ENCODE peak calls at places on chromosomes 7 and 10, in ten cellular contexts. T, G, S, X, O, F, M, J, L and B are unnamed samples.

GRCh38 chr7:523436-524336 is 4.0 kb upstream of the PDGFA start:
- DNase-seq in O (no peak), L (no peak), G (no peak), T (no peak), X (no peak), F (no peak), M (no peak), J (no peak), S (no peak), B (no peak)

GRCh38 chr10:1561731-1562337 is 175.5 kb downstream of the ADARB2 start:
- DNase-seq in O (no peak), X (no peak), J (no peak), L (no peak), S (no peak), F (no peak), T (no peak), G (no peak), M (no peak), B (no peak)

GRCh38 chr10:118778727-118779126 is 24.0 kb upstream of the CACUL1 start:
- DNase-seq in J (no peak), X (no peak), O (no peak), T (no peak), G (no peak), S (no peak), L (no peak), M (no peak), F (no peak), B (no peak)

GRCh38 chr7:23593706-23594105 is 3.5 kb upstream of the CCDC126 start:
- DNase-seq in O (no peak), G (no peak), L (no peak), T (no peak), J (no peak), M (peak), F (no peak), X (no peak), S (no peak), B (no peak)

GRCh38 chr7:37961251-37961650 is 40.8 kb downstream of the EPDR1 start:
- DNase-seq in J (no peak), S (no peak), M (no peak), L (no peak), O (no peak), F (no peak), G (no peak), X (no peak), T (no peak), B (no peak)

GRCh38 chr10:13338337-13339128 is 9.6 kb downstream of the SEPHS1 start:
- DNase-seq in X (no peak), M (no peak), S (peak), J (peak), F (no peak), T (no peak), G (peak), L (peak), O (no peak), B (no peak)

GRCh38 chr10:335151-335800 is 200.0 kb downstream of the ZMYND11 start:
- DNase-seq in M (no peak), S (no peak), G (no peak), X (no peak), F (no peak), T (no peak), L (no peak), O (no peak), J (no peak), B (no peak)

GRCh38 chr10:88361494-88361893 is 221.6 kb downstream of the RNLS start:
- DNase-seq in L (no peak), S (no peak), X (no peak), J (no peak), F (no peak), T (no peak), M (no peak), O (no peak), G (no peak), B (no peak)

GRCh38 chr10:137606-138005 is 2.4 kb downstream of the ZMYND11 start:
- DNase-seq in G (no peak), O (no peak), S (peak), J (peak), F (no peak), L (no peak), X (no peak), M (no peak), T (no peak), B (no peak)

GRCh38 chr7:157682946-157683239 is 346.1 kb downstream of the DNAJB6 start:
- DNase-seq in J (no peak), T (no peak), L (no peak), X (no peak), O (no peak), F (no peak), G (no peak), S (no peak), M (no peak), B (no peak)

GRCh38 chr7:38215115-38215514 is 37.1 kb downstream of the STARD3NL start:
- DNase-seq in M (no peak), S (no peak), F (no peak), T (no peak), O (no peak), G (no peak), J (no peak), X (no peak), L (no peak), B (peak)

GRCh38 chr10:69102429-69102828 is 14.5 kb downstream of the SRGN start:
- DNase-seq in M (no peak), X (no peak), F (no peak), T (peak), L (no peak), J (no peak), G (no peak), O (no peak), S (no peak), B (no peak)

GRCh38 chr7:2518101-2518500 is 1.5 kb upstream of the LFNG start:
- DNase-seq in M (no peak), G (no peak), J (no peak), S (no peak), F (no peak), X (no peak), T (no peak), O (no peak), L (peak), B (no peak)

GRCh38 chr7:40674316-40674715 is 539.5 kb downstream of the SUGCT start:
- DNase-seq in M (no peak), F (no peak), G (no peak), J (no peak), O (no peak), T (no peak), L (no peak), S (no peak), X (no peak), B (no peak)

GRCh38 chr10:17232276-17232987 is 4.4 kb downstream of the VIM start:
- DNase-seq in J (peak), F (no peak), O (no peak), L (no peak), X (no peak), T (no peak), G (no peak), M (peak), S (no peak), B (no peak)

GRCh38 chr10:17228081-17229015 is at the start of gene VIM:
- DNase-seq in L (peak), G (peak), F (peak), O (peak), S (peak), T (peak), X (peak), J (peak), M (peak), B (peak)

GRCh38 chr10:17229016-17229716 is 1.1 kb downstream of the VIM start:
- DNase-seq in G (peak), L (peak), T (no peak), J (peak), M (peak), F (peak), O (peak), S (peak), X (peak), B (peak)

GRCh38 chr10:17229717-17229966 is 1.6 kb downstream of the VIM start:
- DNase-seq in J (no peak), X (no peak), S (no peak), O (no peak), M (no peak), G (no peak), L (no peak), T (peak), F (no peak), B (no peak)

DNA sequence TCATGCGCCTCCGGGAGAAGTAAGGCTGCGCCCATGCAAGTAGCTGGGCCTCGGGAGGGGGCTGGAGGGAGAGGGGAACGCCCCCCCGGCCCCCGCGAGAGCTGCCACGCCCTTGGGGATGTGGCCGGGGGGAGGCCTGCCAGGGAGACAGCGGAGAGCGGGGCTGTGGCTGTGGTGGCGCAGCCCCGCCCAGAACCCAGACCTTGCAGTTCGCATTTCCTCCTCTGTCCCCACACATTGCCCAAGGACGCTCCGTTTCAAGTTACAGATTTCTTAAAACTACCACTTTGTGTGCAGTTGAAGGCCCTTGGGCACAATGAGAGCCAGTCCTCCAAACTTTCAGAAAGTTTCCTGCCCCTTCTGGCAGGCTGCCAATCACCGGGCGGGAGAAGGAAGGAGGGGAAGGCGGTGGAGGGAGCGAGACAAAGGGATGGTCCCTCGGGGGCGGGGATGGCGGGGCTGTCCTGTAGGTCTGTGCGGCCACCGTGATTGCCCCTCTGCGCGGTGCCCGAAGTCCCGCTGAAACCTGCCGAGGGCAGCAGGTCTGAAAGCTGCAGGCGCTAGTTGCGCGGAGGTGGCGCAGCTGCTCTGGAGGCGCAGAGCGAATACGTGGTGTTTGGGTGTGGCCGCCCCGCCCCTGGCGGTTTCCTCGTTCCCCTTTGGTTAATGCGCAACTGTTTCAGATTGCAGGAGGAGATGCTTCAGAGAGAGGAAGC is 2.1 kb downstream of the VIM start:
- DNase-seq in J (peak), S (peak), G (no peak), O (peak), T (peak), F (peak), X (peak), L (peak), M (peak), B (peak)
- TF ChIP-seq CTCF in J (no peak), S (no peak), G (no peak), O (no peak), T (no peak), F (no peak), X (no peak), L (peak), M (no peak), B (no peak)

GRCh38 chr10:97188234-97188847 is 2.6 kb upstream of the SLIT1 start:
- DNase-seq in O (no peak), J (no peak), X (no peak), T (no peak), F (no peak), L (no peak), M (peak), S (no peak), G (no peak), B (no peak)
- TF ChIP-seq CTCF in O (no peak), J (no peak), X (no peak), T (no peak), F (no peak), L (no peak), M (no peak), S (no peak), G (no peak), B (no peak)

GRCh38 chr10:56116684-56117083 is 244.4 kb downstream of the ZWINT start:
- DNase-seq in T (no peak), X (no peak), O (peak), G (no peak), S (no peak), J (no peak), L (no peak), F (no peak), M (no peak), B (no peak)
- TF ChIP-seq CTCF in T (peak), X (no peak), O (no peak), G (no peak), S (no peak), J (no peak), L (no peak), F (no peak), M (no peak), B (no peak)

DNA sequence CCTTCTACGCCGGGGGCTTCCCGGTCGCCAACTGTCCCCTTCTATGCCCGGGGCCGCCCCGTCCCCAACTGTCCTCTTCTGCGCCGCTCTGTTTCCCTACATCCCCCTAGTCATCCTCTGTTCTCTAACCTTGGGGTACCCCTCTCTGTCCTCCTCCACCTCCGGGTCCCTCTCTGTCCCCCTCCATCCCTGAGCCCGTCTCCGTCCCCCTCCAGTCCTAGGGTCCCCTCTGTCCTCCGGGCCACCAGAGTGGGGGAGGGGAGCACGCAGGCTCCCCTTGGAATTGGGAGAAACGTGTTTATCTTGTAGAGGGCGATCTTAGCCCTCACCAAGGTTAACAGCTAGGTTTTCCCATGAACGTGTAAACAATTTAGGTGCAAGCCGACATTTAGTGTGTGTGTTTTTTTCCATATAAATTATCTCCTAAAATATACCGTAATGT is 861 bp upstream of the KLF6 start:
- DNase-seq in O (peak), M (peak), F (no peak), G (no peak), S (peak), X (peak), J (no peak), T (peak), L (peak), B (peak)
- TF ChIP-seq CTCF in O (peak), M (no peak), F (no peak), G (no peak), S (no peak), X (no peak), J (no peak), T (peak), L (no peak), B (no peak)

GRCh38 chr10:28250358-28250757 is 52.5 kb downstream of the MPP7 start:
- DNase-seq in F (no peak), T (no peak), G (no peak), L (no peak), S (no peak), J (no peak), O (no peak), X (no peak), M (no peak), B (no peak)

GRCh38 chr10:28249512-28249911 is 53.4 kb downstream of the MPP7 start:
- DNase-seq in X (no peak), T (no peak), L (no peak), M (no peak), O (peak), G (no peak), J (no peak), S (no peak), F (no peak), B (no peak)

GRCh38 chr10:28248092-28248491 is 54.8 kb downstream of the MPP7 start:
- DNase-seq in T (no peak), O (no peak), X (peak), G (no peak), M (no peak), F (no peak), S (peak), L (no peak), J (no peak), B (no peak)

GRCh38 chr10:28253174-28253783 is 49.6 kb downstream of the MPP7 start:
- DNase-seq in J (no peak), S (no peak), G (no peak), O (no peak), F (no peak), X (no peak), L (no peak), M (no peak), T (no peak), B (no peak)

DNA sequence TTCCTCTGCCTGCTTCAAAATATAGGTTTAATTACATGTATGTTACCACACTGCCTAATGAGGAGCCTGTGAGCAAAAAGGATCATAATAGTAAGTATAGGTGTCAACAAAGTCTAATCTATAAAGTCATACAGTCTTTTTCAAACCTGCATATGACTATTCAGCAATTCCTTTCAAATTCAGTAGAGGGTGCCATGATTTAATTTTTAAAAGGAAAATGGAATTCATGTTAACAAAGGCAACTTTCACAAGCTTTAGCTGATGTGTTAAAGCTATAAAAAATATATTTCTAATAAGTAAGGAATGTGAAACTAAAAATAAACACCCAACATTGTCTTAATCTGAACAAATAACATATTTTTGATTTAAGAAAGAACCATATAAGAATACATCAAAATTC is 52.1 kb downstream of the MPP7 start:
- DNase-seq in M (no peak), S (peak), G (no peak), O (no peak), F (no peak), J (peak), X (no peak), T (no peak), L (no peak), B (no peak)
- TF ChIP-seq CTCF in M (peak), S (peak), G (peak), O (peak), F (peak), J (peak), X (peak), T (peak), L (peak), B (peak)

GRCh38 chr7:94374231-94374630 is 20.5 kb upstream of the COL1A2 start:
- DNase-seq in S (peak), F (peak), G (peak), L (peak), J (peak), O (peak), X (peak), M (no peak), T (no peak), B (no peak)
- TF ChIP-seq CTCF in S (no peak), F (no peak), G (no peak), L (no peak), J (peak), O (peak), X (no peak), M (no peak), T (no peak), B (no peak)

DNA sequence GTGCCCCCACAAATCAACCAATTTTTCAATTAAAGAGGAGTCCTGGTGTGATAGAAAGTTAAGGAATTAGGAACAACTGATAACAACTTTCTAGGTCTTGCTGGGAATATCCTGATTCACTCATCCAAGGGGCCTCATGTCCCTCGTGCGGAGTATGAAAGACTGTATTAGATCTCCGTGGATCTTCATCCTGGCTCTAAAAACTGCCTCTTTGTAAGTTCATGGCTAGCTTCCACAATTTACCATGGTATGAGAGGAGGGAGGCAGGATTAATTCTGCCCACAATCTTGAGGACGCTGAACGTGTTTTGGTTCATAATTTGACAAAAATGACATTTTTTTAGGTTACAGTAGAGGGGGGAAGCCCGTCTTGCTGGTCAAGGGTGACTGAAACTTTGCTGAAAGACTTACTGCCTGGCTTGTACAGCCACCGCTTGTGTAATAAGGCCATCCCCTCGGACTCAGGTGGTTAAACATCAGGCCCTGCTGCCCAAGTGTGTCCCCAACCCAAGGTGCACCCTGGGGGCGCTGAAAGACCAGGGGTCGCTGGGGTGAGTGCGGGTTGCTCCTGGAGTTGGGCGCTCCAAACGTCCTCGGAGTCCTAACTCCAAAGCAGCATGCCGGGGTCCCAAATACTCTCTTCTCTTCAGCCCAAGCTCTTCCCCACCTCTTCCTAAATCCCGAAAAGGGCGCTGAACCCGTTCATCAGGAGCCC is 750 bp downstream of the HIBADH start:
- DNase-seq in F (peak), L (peak), M (peak), X (no peak), J (no peak), O (no peak), G (no peak), S (peak), T (peak), B (peak)
- TF ChIP-seq CTCF in F (no peak), L (no peak), M (no peak), X (no peak), J (no peak), O (no peak), G (no peak), S (no peak), T (peak), B (no peak)